ENCODE peak calls at places on chromosomes 7 and 10, in five cellular contexts. P is A549, G is RWPE1, B is left ventricle myocardium inferior, W is astrocyte. D is an unnamed sample.
A peak's percentile ranks its signal among the peaks of the same experiment; 100 is the strongest.

GRCh38 chr10:72692057-72692891 is at the start of gene MCU:
- DNase-seq in P (peak; percentile 32), G (peak; percentile 32), B (peak; percentile 95), W (peak; percentile 6), D (peak; percentile 86)

GRCh38 chr7:149881328-149882263 is 7.8 kb downstream of the ATP6V0E2 start:
- DNase-seq in P (no peak), G (no peak), B (no peak), W (no peak), D (no peak)

GRCh38 chr7:8035647-8036518 is 67.3 kb downstream of the GLCCI1 start:
- DNase-seq in P (no peak), G (no peak), B (no peak), W (peak; percentile 10), D (peak; percentile 20)

GRCh38 chr7:151696738-151697514 is 177.2 kb upstream of the RHEB start:
- DNase-seq in P (peak; percentile 71), G (peak; percentile 78), B (peak; percentile 16), W (no peak), D (no peak)

GRCh38 chr10:7337431-7338171 is 73.2 kb downstream of the SFMBT2 start:
- DNase-seq in P (no peak), G (no peak), B (no peak), W (no peak), D (no peak)

GRCh38 chr10:6602700-6603084 is 22.6 kb upstream of the PRKCQ start:
- DNase-seq in P (no peak), G (no peak), B (no peak), W (no peak), D (no peak)

GRCh38 chr10:21173964-21174669 is 277.0 kb upstream of the NEBL start:
- DNase-seq in P (peak; percentile 66), G (peak; percentile 60), B (peak; percentile 47), W (no peak), D (no peak)

GRCh38 chr7:148535227-148535626 is 55.3 kb upstream of the C7orf33 start:
- DNase-seq in P (no peak), G (no peak), B (no peak), W (no peak), D (no peak)

GRCh38 chr7:77308792-77309191 is 107.4 kb downstream of the GSAP start:
- DNase-seq in P (no peak), G (no peak), B (no peak), W (no peak), D (no peak)
- H3K27ac ChIP-seq in P (no peak overlapping the region), G (peak overlapping the region; percentile 59), B (peak overlapping the region; percentile 21), W (no peak overlapping the region), D (no peak overlapping the region)

GRCh38 chr7:24750441-24751055 is 6.7 kb downstream of the GSDME start:
- DNase-seq in P (no peak), G (no peak), B (no peak), W (no peak), D (no peak)
- H3K27ac ChIP-seq in P (peak overlapping the region; percentile 24), G (no peak overlapping the region), B (no peak overlapping the region), W (no peak overlapping the region), D (no peak overlapping the region)

DNA sequence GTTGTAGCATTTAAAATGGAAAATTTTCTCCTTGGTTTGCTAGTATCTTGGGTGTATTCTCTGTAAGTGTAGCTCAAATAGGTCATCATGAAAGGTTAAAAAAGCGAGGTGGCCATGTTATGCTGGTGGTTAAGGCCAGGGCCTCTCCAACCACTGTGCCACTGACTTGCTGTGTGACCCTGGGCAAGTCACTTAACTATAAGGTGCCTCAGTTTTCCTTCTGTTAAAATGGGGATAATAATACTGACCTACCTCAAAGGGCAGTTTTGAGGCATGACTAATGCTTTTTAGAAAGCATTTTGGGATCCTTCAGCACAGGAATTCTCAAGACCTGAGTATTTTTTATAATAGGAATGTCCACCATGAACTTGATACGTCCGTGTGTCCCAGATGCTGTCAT is 17.1 kb downstream of the SCD start:
- DNase-seq in P (no peak), G (no peak), B (no peak), W (peak; percentile 25), D (no peak)
- H3K27ac ChIP-seq in P (peak overlapping the region; percentile 61), G (no peak overlapping the region), B (no peak overlapping the region), W (peak overlapping the region; percentile 54), D (no peak overlapping the region)

DNA sequence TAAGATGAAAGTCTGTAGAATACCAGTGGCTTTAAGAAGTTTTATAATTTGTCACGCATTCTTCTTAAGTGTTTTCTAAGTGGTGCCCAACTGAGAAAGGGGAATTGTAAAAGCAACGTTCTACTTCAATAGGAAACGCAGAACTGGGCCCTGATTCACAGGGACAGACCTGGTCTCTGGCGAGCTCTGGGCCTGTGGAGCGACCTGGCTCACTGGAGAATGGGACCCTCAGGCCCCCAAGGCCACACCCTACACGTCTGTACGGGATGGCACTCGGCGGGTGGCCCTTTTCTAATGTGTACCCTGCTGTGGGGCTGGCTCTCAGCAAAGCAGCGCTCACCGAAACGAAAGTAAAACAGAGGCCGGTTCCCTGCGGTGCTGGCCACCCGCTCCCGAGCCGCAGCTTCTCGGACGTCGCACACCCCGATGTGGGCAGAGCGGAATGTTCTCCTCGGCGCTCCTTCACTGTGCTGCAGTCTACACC is 205.0 kb downstream of the DIP2C start:
- DNase-seq in P (no peak), G (peak; percentile 53), B (no peak), W (peak; percentile 45), D (no peak)
- H3K27ac ChIP-seq in P (peak overlapping the region; percentile 39), G (peak overlapping the region; percentile 63), B (peak overlapping the region; percentile 62), W (peak overlapping the region; percentile 59), D (peak overlapping the region; percentile 21)

GRCh38 chr7:1736826-1737225 is 66.7 kb downstream of the ELFN1 start:
- DNase-seq in P (no peak), G (no peak), B (no peak), W (no peak), D (no peak)

GRCh38 chr7:1738511-1738910 is 68.4 kb downstream of the ELFN1 start:
- DNase-seq in P (no peak), G (no peak), B (no peak), W (no peak), D (no peak)

GRCh38 chr7:1737956-1738355 is 67.9 kb downstream of the ELFN1 start:
- DNase-seq in P (no peak), G (no peak), B (no peak), W (no peak), D (no peak)

GRCh38 chr7:1736469-1736817 is 66.4 kb downstream of the ELFN1 start:
- DNase-seq in P (no peak), G (no peak), B (no peak), W (no peak), D (no peak)

GRCh38 chr7:1737523-1737922 is 67.4 kb downstream of the ELFN1 start:
- DNase-seq in P (no peak), G (no peak), B (no peak), W (no peak), D (no peak)
- H3K27ac ChIP-seq in P (no peak overlapping the region), G (no peak overlapping the region), B (no peak overlapping the region), W (no peak overlapping the region), D (no peak overlapping the region)

GRCh38 chr10:5456563-5456962 is 42.8 kb downstream of the CALML5 start:
- DNase-seq in P (no peak), G (no peak), B (no peak), W (no peak), D (no peak)
- H3K27ac ChIP-seq in P (no peak overlapping the region), G (peak overlapping the region; percentile 41), B (no peak overlapping the region), W (no peak overlapping the region), D (no peak overlapping the region)

DNA sequence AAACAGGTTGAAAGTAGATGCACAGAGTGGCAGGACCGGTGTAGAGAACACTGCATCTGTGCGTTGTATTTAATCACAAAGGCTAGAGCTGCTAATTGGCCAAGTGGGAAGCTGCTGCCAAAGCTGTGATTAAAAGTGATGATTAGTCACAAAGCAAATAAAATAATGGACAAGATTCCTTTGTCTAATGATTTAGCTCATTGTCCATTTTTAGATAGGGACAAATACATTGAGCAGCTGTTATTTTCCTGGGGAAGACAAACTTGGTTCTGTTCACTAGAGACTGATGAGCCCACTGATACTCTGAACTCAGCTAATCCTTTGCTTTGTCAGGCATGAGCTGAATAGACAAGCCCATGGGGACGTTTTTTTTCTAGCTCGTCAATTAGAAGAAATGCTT is 19.7 kb downstream of the UBE3C start:
- DNase-seq in P (no peak), G (no peak), B (no peak), W (peak; percentile 42), D (no peak)
- H3K27ac ChIP-seq in P (no peak overlapping the region), G (no peak overlapping the region), B (no peak overlapping the region), W (peak overlapping the region; percentile 37), D (no peak overlapping the region)

GRCh38 chr7:140479062-140479738 is at the start of gene MKRN1:
- DNase-seq in P (peak; percentile 91), G (peak; percentile 87), B (peak; percentile 94), W (peak; percentile 83), D (peak; percentile 67)

GRCh38 chr7:140478361-140479061 is 794 bp downstream of the MKRN1 start:
- DNase-seq in P (peak; percentile 39), G (peak; percentile 37), B (peak; percentile 27), W (peak; percentile 22), D (no peak)

GRCh38 chr7:140476698-140477261 is 2.5 kb downstream of the MKRN1 start:
- DNase-seq in P (no peak), G (no peak), B (no peak), W (no peak), D (no peak)

GRCh38 chr7:140475747-140476333 is 3.5 kb downstream of the MKRN1 start:
- DNase-seq in P (peak; percentile 73), G (peak; percentile 32), B (no peak), W (peak; percentile 7), D (peak; percentile 8)

GRCh38 chr7:140479739-140480084 is 407 bp upstream of the MKRN1 start:
- DNase-seq in P (no peak), G (no peak), B (no peak), W (no peak), D (no peak)
- H3K27ac ChIP-seq in P (peak overlapping the region; percentile 89), G (peak overlapping the region; percentile 90), B (peak overlapping the region; percentile 93), W (no peak overlapping the region), D (no peak overlapping the region)

DNA sequence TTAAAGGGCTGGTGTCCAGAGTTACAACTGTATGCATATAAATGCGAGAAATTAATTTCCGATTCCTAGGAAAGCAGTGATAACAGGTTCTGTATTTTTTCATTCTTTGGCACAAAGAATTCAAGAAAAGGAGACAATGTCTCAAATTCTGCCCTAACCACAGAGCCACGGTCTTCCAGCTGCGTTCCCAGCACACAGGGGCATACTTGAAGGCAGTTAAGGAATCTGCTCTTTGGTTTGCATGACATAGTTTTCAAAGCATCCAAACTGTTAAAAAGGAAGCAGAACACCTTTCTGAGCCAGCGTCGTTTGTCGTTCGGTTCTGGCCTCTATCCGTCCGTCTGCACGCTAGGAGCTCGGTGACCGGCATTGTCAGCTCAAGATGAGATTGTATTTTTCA is 417.0 kb upstream of the MKI67 start:
- DNase-seq in P (no peak), G (no peak), B (no peak), W (no peak), D (no peak)
- H3K27ac ChIP-seq in P (no peak overlapping the region), G (no peak overlapping the region), B (no peak overlapping the region), W (no peak overlapping the region), D (no peak overlapping the region)

DNA sequence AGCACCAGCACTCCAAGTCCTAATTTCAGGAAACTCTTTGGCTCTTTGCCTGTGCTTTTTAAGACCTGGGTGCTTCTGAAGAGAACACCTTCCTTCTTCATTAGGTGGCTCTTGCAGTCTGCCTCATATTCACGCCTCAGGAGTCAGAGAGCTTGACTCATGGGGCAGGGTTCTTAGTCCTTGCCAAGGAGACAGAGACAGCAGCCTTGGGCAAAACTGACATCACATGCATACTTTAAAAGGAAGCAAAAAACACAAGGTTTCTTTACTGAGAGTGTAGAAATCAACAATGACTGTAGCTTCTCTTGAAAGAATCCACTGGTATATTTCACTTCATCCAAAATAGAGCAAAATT is 780.6 kb downstream of the INHBA start:
- DNase-seq in P (no peak), G (peak; percentile 92), B (no peak), W (peak; percentile 77), D (no peak)
- H3K27ac ChIP-seq in P (no peak overlapping the region), G (no peak overlapping the region), B (no peak overlapping the region), W (no peak overlapping the region), D (no peak overlapping the region)